ENCODE peak calls at places on chromosome 5, in six cellular contexts. T is hepatocyte, R is HCT116, V is PC-3, Q is IMR-90, W is fibroblast of lung. H is an unnamed sample.
A peak's percentile ranks its signal among the peaks of the same experiment; 100 is the strongest.

GRCh38 chr5:5145651-5146529 is 5.8 kb downstream of the ADAMTS16 start:
- DNase-seq in Q (peak; percentile 33), R (peak; percentile 85), T (no peak), V (peak; percentile 94), W (peak; percentile 96), H (peak; percentile 43)

GRCh38 chr5:114473541-114473940 is 111.7 kb downstream of the KCNN2 start:
- DNase-seq in W (no peak), R (no peak), T (peak; percentile 18), V (peak; percentile 21), Q (peak; percentile 8), H (no peak)

GRCh38 chr5:61866930-61867329 is 439.1 kb upstream of the KIF2A start:
- DNase-seq in V (peak; percentile 66), R (peak; percentile 12), W (peak; percentile 90), T (peak; percentile 15), Q (peak; percentile 38), H (no peak)

GRCh38 chr5:33938507-33938796 is 2.3 kb downstream of the RXFP3 start:
- DNase-seq in T (no peak), Q (no peak), V (no peak), R (no peak), W (no peak), H (no peak)

GRCh38 chr5:141559481-141559880 is 59.3 kb downstream of the DIAPH1 start:
- DNase-seq in R (no peak), T (no peak), Q (peak; percentile 73), W (peak; percentile 82), V (peak; percentile 57), H (no peak)

GRCh38 chr5:149049371-149049781 is 13.5 kb downstream of the SH3TC2 start:
- DNase-seq in Q (no peak), T (no peak), R (no peak), W (no peak), V (peak; percentile 74), H (no peak)

GRCh38 chr5:88686077-88686541 is 196.9 kb downstream of the MEF2C start:
- DNase-seq in V (no peak), T (no peak), R (no peak), W (peak; percentile 48), Q (no peak), H (peak; percentile 54)

GRCh38 chr5:140109050-140109817 is 4.7 kb upstream of the PURA start:
- DNase-seq in R (no peak), W (no peak), V (peak; percentile 26), Q (peak; percentile 61), T (peak; percentile 13), H (peak; percentile 73)

DNA sequence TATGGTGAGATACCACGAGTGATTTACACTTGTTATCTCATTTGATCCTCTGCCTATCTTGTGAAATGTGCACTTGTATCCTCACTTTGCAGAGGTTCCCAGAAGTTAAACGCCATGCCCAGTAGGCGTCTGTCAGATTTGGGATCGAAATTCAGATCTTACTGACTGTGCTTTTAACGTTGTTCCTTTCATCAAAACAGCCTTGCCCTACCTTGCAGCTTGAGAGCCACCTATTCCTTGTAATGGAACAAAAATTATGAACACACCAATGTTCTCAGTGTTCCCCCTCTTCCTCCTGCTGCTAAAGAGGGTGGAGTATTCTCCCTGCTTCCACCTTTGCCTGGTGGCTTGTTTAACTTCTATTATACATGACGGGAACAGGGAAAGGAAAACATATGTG is 257.0 kb downstream of the MSX2 start:
- DNase-seq in W (no peak), R (no peak), T (no peak), V (no peak), Q (no peak), H (no peak)
- H2AFZ ChIP-seq in W (no peak overlapping the region), R (no peak overlapping the region), T (no peak overlapping the region), V (no peak overlapping the region), Q (no peak overlapping the region), H (no peak overlapping the region)

GRCh38 chr5:54638090-54638489 is 120.5 kb downstream of the SNX18 start:
- DNase-seq in T (no peak), R (no peak), Q (no peak), V (no peak), W (no peak), H (no peak)

GRCh38 chr5:54632131-54632551 is 114.6 kb downstream of the SNX18 start:
- DNase-seq in V (no peak), W (no peak), T (no peak), Q (no peak), R (no peak), H (no peak)

GRCh38 chr5:54630738-54631369 is 113.3 kb downstream of the SNX18 start:
- DNase-seq in W (peak; percentile 49), T (no peak), V (no peak), R (no peak), Q (peak; percentile 18), H (no peak)

GRCh38 chr5:54637654-54638053 is 120.1 kb downstream of the SNX18 start:
- DNase-seq in T (no peak), Q (peak; percentile 48), W (peak; percentile 40), R (no peak), V (no peak), H (no peak)

GRCh38 chr5:54634089-54634488 is 116.5 kb downstream of the SNX18 start:
- DNase-seq in T (no peak), Q (no peak), R (no peak), V (peak; percentile 8), W (no peak), H (no peak)
- H2AFZ ChIP-seq in T (no peak overlapping the region), Q (no peak overlapping the region), R (no peak overlapping the region), V (no peak overlapping the region), W (no peak overlapping the region), H (no peak overlapping the region)

GRCh38 chr5:176536132-176536901 is 885 bp downstream of the RNF44 start:
- DNase-seq in W (peak; percentile 81), T (peak; percentile 85), V (peak; percentile 66), R (no peak), Q (peak; percentile 74), H (peak; percentile 97)
- H2AFZ ChIP-seq in W (no peak overlapping the region), T (peak overlapping the region; percentile 50), V (peak overlapping the region; percentile 76), R (no peak overlapping the region), Q (peak overlapping the region; percentile 97), H (peak overlapping the region; percentile 35)

GRCh38 chr5:65900746-65901145 is 25.6 kb upstream of the ERBIN start:
- DNase-seq in T (no peak), W (no peak), V (no peak), Q (no peak), R (no peak), H (no peak)

GRCh38 chr5:65902104-65902503 is 24.3 kb upstream of the ERBIN start:
- DNase-seq in Q (no peak), R (no peak), T (no peak), W (no peak), V (no peak), H (no peak)

GRCh38 chr5:65906256-65906655 is 20.1 kb upstream of the ERBIN start:
- DNase-seq in Q (no peak), W (no peak), V (no peak), T (no peak), R (no peak), H (no peak)

GRCh38 chr5:65907138-65907537 is 19.2 kb upstream of the ERBIN start:
- DNase-seq in T (no peak), Q (no peak), V (peak; percentile 59), W (peak; percentile 74), R (no peak), H (no peak)

GRCh38 chr5:65903581-65903980 is 22.8 kb upstream of the ERBIN start:
- DNase-seq in T (no peak), W (peak; percentile 49), Q (no peak), V (no peak), R (no peak), H (no peak)
- H2AFZ ChIP-seq in T (no peak overlapping the region), W (no peak overlapping the region), Q (no peak overlapping the region), V (no peak overlapping the region), R (no peak overlapping the region), H (no peak overlapping the region)

DNA sequence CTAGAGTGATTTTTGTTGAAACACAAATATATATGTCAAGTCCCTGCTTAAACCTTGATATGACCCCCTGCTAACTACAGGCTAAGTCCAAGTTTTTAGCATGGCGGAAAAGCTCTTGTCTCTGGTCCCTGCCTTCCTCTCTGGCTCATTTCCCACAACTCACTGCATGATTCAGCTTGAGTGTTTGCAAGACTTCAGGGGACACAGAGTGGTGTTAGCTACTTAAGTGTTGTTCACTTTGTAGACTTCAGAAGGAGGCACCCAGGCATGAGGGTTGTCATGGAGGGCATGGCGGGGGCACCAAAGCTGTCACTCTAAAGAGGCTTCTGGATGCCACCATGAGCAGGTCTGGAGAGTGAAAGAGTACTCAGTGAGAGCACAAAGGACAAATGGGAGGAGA is 362.4 kb upstream of the ACTBL2 start:
- DNase-seq in T (no peak), V (no peak), W (peak; percentile 26), R (no peak), Q (peak; percentile 28), H (no peak)
- H2AFZ ChIP-seq in T (no peak overlapping the region), V (no peak overlapping the region), W (no peak overlapping the region), R (peak overlapping the region; percentile 29), Q (no peak overlapping the region), H (no peak overlapping the region)

DNA sequence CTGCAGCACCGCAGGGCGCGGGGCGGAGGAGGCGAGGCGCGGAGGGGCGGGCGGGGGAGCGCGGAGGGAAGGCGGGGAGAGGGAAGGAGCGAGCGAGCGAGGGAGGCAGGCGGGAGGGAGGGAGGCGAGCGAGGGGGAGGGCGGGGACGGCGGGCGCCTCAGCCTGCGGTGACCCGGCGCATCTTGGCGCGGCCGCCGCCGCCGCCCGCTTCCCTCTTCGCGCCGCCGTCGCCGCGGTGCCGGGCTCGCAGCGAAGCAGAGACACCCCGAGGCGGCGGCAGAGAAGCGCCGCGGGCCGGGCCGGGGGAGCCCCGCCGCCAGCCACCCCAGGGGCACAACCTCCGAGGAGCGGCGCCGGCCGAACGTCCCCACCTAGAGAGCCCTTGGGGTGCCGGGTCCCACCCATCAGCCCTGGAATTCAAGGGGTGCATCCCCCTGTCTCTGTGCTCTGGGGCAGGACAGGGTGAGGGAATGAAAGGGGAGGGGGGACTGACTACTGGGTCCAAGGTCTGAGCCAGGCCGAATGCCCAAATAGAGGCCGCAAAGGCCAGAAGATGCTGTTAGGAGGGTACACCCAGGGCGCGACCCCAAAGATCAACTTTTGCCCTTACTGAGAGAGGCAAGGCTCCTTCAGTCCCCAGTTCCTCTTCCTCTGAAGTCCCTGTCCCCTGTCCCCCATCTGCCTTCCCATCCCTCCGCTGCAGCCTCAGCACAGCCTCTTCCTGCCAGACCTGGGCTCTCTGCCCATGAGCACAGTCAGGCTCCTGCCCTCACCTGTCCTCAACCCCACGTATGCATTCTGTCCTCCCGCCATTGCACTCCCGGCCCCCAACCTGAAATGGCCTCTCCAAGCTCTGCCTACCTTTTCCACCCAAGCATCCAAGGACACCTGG is at the start of gene ADAMTS2:
- DNase-seq in Q (peak; percentile 56), W (no peak), T (peak; percentile 77), R (no peak), V (no peak), H (peak; percentile 99)
- H2AFZ ChIP-seq in Q (peak within 1 kb of the TSS; percentile 91), W (peak within 1 kb of the TSS; percentile 21), T (no peak within 1 kb of the TSS), R (no peak within 1 kb of the TSS), V (no peak within 1 kb of the TSS), H (peak within 1 kb of the TSS; percentile 41)

GRCh38 chr5:172284275-172284971 is 859 bp upstream of the UBTD2 start:
- DNase-seq in R (no peak), T (peak; percentile 11), W (peak; percentile 34), V (peak; percentile 44), Q (no peak), H (peak; percentile 77)

GRCh38 chr5:172283862-172284274 is 304 bp upstream of the UBTD2 start:
- DNase-seq in R (no peak), Q (peak; percentile 74), W (peak; percentile 78), V (peak; percentile 85), T (peak; percentile 96), H (peak; percentile 99)

GRCh38 chr5:172288465-172288864 is 4.9 kb upstream of the UBTD2 start:
- DNase-seq in Q (no peak), T (no peak), W (no peak), V (no peak), R (no peak), H (no peak)

GRCh38 chr5:172283020-172283861 is at the start of gene UBTD2:
- DNase-seq in W (peak; percentile 77), T (peak; percentile 92), Q (peak; percentile 70), R (no peak), V (peak; percentile 74), H (peak; percentile 99)

GRCh38 chr5:172285226-172286143 is 1.9 kb upstream of the UBTD2 start:
- DNase-seq in R (no peak), T (no peak), W (no peak), Q (no peak), V (no peak), H (peak; percentile 79)
- H2AFZ ChIP-seq in R (no peak overlapping the region), T (no peak overlapping the region), W (no peak overlapping the region), Q (peak overlapping the region; percentile 61), V (no peak overlapping the region), H (no peak overlapping the region)

H was measured in osteoblast.